ENCODE peak calls at places on chromosomes 16 and 17, in four cellular contexts. One of them, this sample, is unnamed.

GRCh38 chr16:1899641-1900451 is 18.4 kb downstream of the HS3ST6 start:
- DNase-seq in neural progenitor cell: no peak
- DNase-seq in lower lobe of right lung: no peak
- DNase-seq in mucosa of descending colon: peak; percentile 67
- DNase-seq in this sample: no peak

GRCh38 chr17:48333034-48333491 is 97.0 kb downstream of the SKAP1 start:
- DNase-seq in lower lobe of right lung: no peak
- DNase-seq in mucosa of descending colon: no peak
- DNase-seq in neural progenitor cell: no peak
- DNase-seq in this sample: no peak

GRCh38 chr17:38448208-38448776 is 20.0 kb downstream of the ARHGAP23 start:
- DNase-seq in lower lobe of right lung: no peak
- DNase-seq in neural progenitor cell: no peak
- DNase-seq in mucosa of descending colon: no peak
- DNase-seq in this sample: no peak

GRCh38 chr17:42665581-42666001 is 6.5 kb downstream of the TUBG2 start:
- DNase-seq in mucosa of descending colon: no peak
- DNase-seq in lower lobe of right lung: no peak
- DNase-seq in neural progenitor cell: no peak
- DNase-seq in this sample: no peak

GRCh38 chr17:82103588-82104451 is 5.8 kb upstream of the FASN start:
- DNase-seq in lower lobe of right lung: peak; percentile 86
- DNase-seq in neural progenitor cell: peak; percentile 90
- DNase-seq in mucosa of descending colon: peak; percentile 59
- DNase-seq in this sample: peak; percentile 89

GRCh38 chr17:70144260-70144846 is 25.0 kb upstream of the KCNJ2 start:
- DNase-seq in mucosa of descending colon: no peak
- DNase-seq in lower lobe of right lung: no peak
- DNase-seq in neural progenitor cell: peak; percentile 24
- DNase-seq in this sample: no peak

GRCh38 chr17:31593806-31594205 is 202.3 kb downstream of the RAB11FIP4 start:
- DNase-seq in mucosa of descending colon: no peak
- DNase-seq in neural progenitor cell: no peak
- DNase-seq in lower lobe of right lung: no peak
- DNase-seq in this sample: no peak

GRCh38 chr17:30344283-30345088 is 10.6 kb upstream of the TMIGD1 start:
- DNase-seq in neural progenitor cell: no peak
- DNase-seq in lower lobe of right lung: peak; percentile 68
- DNase-seq in mucosa of descending colon: peak; percentile 73
- DNase-seq in this sample: peak; percentile 72

GRCh38 chr17:62892870-62893338 is 73.1 kb upstream of the TANC2 start:
- DNase-seq in mucosa of descending colon: peak; percentile 29
- DNase-seq in lower lobe of right lung: peak; percentile 69
- DNase-seq in neural progenitor cell: no peak
- DNase-seq in this sample: peak; percentile 72

GRCh38 chr17:352421-353212 is at the start of gene RPH3AL:
- DNase-seq in neural progenitor cell: peak; percentile 67
- DNase-seq in mucosa of descending colon: peak; percentile 86
- DNase-seq in lower lobe of right lung: peak; percentile 87
- DNase-seq in this sample: peak; percentile 89

GRCh38 chr16:12295395-12295794 is 318.9 kb downstream of the SNX29 start:
- DNase-seq in neural progenitor cell: no peak
- DNase-seq in lower lobe of right lung: no peak
- DNase-seq in mucosa of descending colon: no peak
- DNase-seq in this sample: no peak

GRCh38 chr16:3007059-3007956 is 5.4 kb upstream of the CLDN9 start:
- DNase-seq in mucosa of descending colon: peak; percentile 78
- DNase-seq in lower lobe of right lung: no peak
- DNase-seq in neural progenitor cell: no peak
- DNase-seq in this sample: no peak

GRCh38 chr17:79612468-79613194 is 1.8 kb upstream of the RBFOX3 start:
- DNase-seq in mucosa of descending colon: peak; percentile 66
- DNase-seq in neural progenitor cell: peak; percentile 92
- DNase-seq in lower lobe of right lung: no peak
- DNase-seq in this sample: peak; percentile 73

GRCh38 chr17:17547210-17547764 is 44.2 kb downstream of the PEMT start:
- DNase-seq in mucosa of descending colon: no peak
- DNase-seq in neural progenitor cell: no peak
- DNase-seq in lower lobe of right lung: no peak
- DNase-seq in this sample: no peak

GRCh38 chr16:81595676-81596292 is 151.2 kb downstream of the CMIP start:
- DNase-seq in lower lobe of right lung: no peak
- DNase-seq in mucosa of descending colon: no peak
- DNase-seq in neural progenitor cell: no peak
- DNase-seq in this sample: no peak

GRCh38 chr17:80782536-80783427 is 208.9 kb upstream of the CHMP6 start:
- DNase-seq in neural progenitor cell: no peak
- DNase-seq in lower lobe of right lung: no peak
- DNase-seq in mucosa of descending colon: no peak
- DNase-seq in this sample: no peak
- H3K4me1 ChIP-seq in neural progenitor cell: peaks cover 52% of the 10 kb centered on the region
- H3K4me1 ChIP-seq in lower lobe of right lung: peaks cover 46% of the 10 kb centered on the region
- H3K4me1 ChIP-seq in mucosa of descending colon: peaks cover 9% of the 10 kb centered on the region
- H3K4me1 ChIP-seq in this sample: peaks cover 39% of the 10 kb centered on the region

DNA sequence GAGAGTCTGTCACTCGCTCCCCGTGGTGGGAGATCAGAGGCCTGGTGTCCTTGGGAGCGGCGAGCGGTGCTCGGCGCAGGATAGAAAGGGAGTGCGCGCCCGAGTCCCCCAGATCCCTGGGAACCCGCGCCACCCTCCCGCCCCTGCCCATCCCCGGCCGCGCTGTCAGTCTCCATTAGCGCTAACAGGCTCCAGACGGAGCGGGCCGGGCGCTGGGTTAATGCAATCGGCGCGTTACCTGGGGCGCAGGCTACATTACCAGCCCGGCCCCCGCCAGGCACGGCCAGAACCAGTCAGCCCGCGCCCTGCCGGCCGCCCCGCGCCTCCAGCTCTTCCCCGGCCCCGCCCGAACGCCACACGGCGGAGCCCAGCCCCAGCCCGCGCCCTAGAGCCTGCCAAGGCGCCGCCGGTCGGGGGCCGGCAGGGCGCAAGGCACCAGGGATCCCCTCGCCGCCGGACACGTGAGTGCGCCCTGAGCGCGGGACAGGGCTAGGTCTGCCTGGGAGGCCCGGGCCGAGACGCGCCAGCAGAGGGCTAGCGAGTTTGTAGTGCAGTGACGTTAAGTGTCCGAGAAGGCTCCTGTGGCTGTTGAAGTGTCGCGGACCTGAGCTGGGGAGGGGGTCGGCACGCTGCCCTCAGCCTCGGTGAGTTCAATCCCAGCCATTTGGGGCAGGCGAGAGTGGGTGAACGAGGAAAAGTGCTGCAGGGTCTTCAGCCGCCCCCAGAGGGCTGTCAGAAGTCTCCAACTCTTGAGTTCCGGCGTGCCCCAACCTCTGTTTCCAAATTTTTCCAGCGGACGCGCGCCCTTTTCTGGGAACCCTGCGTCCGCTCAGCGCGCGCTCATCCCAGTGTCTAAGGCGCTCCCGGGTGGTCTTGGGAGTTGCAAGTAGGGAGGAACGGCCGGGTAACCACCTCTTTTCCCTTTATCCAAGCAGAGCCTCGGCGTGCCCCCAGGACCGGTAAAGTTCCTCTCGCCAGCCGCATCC is at the start of gene SLC6A2:
- DNase-seq in mucosa of descending colon: no peak
- DNase-seq in neural progenitor cell: peak; percentile 82
- DNase-seq in lower lobe of right lung: no peak
- DNase-seq in this sample: no peak
- TF ChIP-seq CTCF in mucosa of descending colon: no peak
- TF ChIP-seq CTCF in neural progenitor cell: peak; percentile 45
- TF ChIP-seq CTCF in lower lobe of right lung: no peak
- TF ChIP-seq CTCF in this sample: peak; percentile 5

DNA sequence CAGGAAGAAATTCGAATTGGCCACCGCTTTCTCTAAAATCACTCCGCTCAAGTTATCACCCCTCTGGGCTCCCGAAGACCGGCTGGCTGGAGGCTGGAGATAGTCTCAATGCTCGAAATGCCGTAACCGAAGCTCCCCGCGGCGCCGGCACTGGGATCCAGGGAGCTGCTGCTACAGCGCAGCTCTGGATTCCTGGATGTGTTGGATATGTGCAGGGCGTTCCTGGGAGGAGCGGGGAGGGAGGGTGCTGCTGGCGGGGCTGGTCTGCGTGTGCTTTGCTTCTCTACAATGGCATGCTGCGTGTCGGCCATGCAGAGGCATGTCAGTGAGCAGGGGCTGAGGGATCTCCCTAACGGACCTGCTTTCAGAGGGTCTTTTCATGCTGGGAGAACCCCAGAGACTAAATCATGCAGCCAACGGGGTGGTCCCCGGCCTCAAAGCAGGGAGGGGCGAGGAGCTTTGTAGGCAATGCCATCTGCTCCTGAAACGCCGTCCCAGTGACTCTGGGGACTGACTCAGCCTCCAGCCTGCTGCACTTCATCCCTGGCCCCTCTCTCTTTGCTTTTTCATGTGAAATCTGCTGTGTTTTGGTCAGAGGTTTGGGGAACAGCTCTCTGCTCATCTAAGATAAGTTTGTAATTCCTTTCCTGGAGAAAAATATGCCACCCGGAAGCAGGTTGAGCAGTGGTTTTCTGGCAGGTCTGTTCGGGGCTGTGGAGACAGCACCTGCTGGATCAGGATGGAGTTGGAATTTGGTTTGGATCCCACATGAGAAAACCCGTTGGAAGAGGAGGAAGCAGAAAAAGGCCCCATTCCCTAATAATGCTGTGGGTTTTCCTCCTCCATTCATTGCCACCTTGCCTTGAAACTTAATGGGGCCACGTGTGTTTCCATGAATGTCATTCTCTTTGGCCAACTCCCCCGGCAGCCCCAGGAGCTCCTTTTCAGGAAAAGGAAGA is 311.4 kb downstream of the SEC14L1 start:
- DNase-seq in mucosa of descending colon: peak; percentile 72
- DNase-seq in lower lobe of right lung: no peak
- DNase-seq in neural progenitor cell: peak; percentile 86
- DNase-seq in this sample: peak; percentile 77
- H3K4me1 ChIP-seq in mucosa of descending colon: peaks cover 36% of the 10 kb centered on the region
- H3K4me1 ChIP-seq in lower lobe of right lung: peaks cover 75% of the 10 kb centered on the region
- H3K4me1 ChIP-seq in neural progenitor cell: peaks cover 56% of the 10 kb centered on the region
- H3K4me1 ChIP-seq in this sample: peaks cover 68% of the 10 kb centered on the region

DNA sequence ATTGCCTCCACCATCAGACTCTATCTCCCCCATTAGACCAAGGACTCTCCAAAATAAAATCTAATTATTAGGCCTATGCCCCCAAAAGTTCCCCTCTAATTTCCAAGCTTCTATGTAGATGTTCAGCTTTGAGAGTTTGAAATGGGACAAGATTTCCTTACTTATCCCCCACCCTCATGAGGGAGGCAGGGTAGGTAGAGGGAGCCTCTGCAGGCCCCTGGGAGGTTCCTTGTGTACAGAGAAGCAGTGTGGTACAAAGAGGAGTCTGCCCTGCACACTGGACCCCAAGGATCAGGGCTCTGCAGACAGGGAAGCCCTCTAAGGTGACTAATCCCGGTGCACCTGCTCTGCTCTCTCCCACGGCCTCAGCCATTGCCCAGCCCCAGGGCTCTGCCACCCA is 2.5 kb downstream of the KRT17 start:
- DNase-seq in lower lobe of right lung: no peak
- DNase-seq in mucosa of descending colon: no peak
- DNase-seq in neural progenitor cell: no peak
- DNase-seq in this sample: no peak
- TF ChIP-seq CTCF in lower lobe of right lung: no peak
- TF ChIP-seq CTCF in mucosa of descending colon: no peak
- TF ChIP-seq CTCF in neural progenitor cell: no peak
- TF ChIP-seq CTCF in this sample: no peak

GRCh38 chr16:57675752-57676623 is 7.9 kb downstream of the ADGRG3 start:
- DNase-seq in neural progenitor cell: peak; percentile 65
- DNase-seq in mucosa of descending colon: no peak
- DNase-seq in lower lobe of right lung: no peak
- DNase-seq in this sample: no peak

GRCh38 chr16:57679768-57680167 is 11.7 kb downstream of the ADGRG3 start:
- DNase-seq in lower lobe of right lung: no peak
- DNase-seq in neural progenitor cell: no peak
- DNase-seq in mucosa of descending colon: no peak
- DNase-seq in this sample: no peak

GRCh38 chr16:57677622-57678369 is 9.7 kb downstream of the ADGRG3 start:
- DNase-seq in mucosa of descending colon: no peak
- DNase-seq in neural progenitor cell: no peak
- DNase-seq in lower lobe of right lung: no peak
- DNase-seq in this sample: no peak

GRCh38 chr16:57679016-57679415 is 10.9 kb downstream of the ADGRG3 start:
- DNase-seq in mucosa of descending colon: no peak
- DNase-seq in lower lobe of right lung: no peak
- DNase-seq in neural progenitor cell: no peak
- DNase-seq in this sample: no peak

GRCh38 chr16:57676624-57677085 is 8.5 kb downstream of the ADGRG3 start:
- DNase-seq in lower lobe of right lung: no peak
- DNase-seq in mucosa of descending colon: no peak
- DNase-seq in neural progenitor cell: no peak
- DNase-seq in this sample: no peak
- H3K4me1 ChIP-seq in lower lobe of right lung: no peaks in the 10 kb centered on the region
- H3K4me1 ChIP-seq in mucosa of descending colon: no peaks in the 10 kb centered on the region
- H3K4me1 ChIP-seq in neural progenitor cell: peaks cover 19% of the 10 kb centered on the region
- H3K4me1 ChIP-seq in this sample: no peaks in the 10 kb centered on the region

DNA sequence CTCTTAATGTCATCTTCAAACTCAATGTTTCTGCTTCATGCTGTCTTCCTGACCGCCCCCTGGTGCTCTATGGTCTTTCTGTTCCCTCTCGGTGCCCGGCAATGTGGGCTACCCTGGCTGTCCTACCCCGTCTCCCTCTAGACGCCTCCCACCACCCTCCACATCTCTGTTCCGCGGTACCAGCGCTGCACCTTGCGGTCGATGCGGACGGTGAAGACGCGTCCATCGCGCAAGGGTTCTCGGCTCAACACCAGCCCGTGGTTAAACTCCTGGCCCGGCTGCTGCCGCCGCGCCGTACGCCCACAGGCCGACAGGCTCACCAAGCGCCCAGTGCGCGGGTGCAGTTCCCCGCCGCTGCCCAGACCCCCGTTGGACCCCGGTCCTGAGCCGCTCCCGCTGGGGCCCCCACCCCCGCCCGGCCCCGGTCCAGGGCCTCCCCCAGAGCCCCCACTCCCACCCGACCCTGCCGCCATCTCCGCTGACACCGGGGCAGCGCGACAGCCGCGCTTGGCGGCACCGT is at the start of gene NEURL4:
- DNase-seq in mucosa of descending colon: peak; percentile 40
- DNase-seq in lower lobe of right lung: peak; percentile 64
- DNase-seq in neural progenitor cell: no peak
- DNase-seq in this sample: no peak
- TF ChIP-seq CTCF in mucosa of descending colon: no peak
- TF ChIP-seq CTCF in lower lobe of right lung: no peak
- TF ChIP-seq CTCF in neural progenitor cell: no peak
- TF ChIP-seq CTCF in this sample: no peak

This sample was measured in upper lobe of right lung.